ENCODE peak calls at places on chromosomes 11 and 22, in ten cellular contexts. V, T, S, P, N, J, U, H, E and O are unnamed samples. For H3K9me3, the result is how much of the 10 kb centered on the place peaks cover.

GRCh38 chr22:44000123-44000522 is 24.0 kb upstream of the PARVB start:
- DNase-seq in V (no peak), T (no peak), S (no peak), P (no peak), N (no peak), J (no peak), U (peak), H (no peak), E (no peak), O (no peak)

GRCh38 chr11:130180491-130180890 is 20.9 kb downstream of the ST14 start:
- DNase-seq in V (no peak), T (no peak), S (no peak), P (no peak), N (no peak), J (no peak), U (peak), H (no peak), E (no peak), O (no peak)

GRCh38 chr11:7160814-7161489 is 72.2 kb downstream of the RBMXL2 start:
- DNase-seq in V (no peak), T (no peak), S (no peak), P (no peak), N (no peak), J (no peak), U (no peak), H (no peak), E (no peak), O (no peak)

GRCh38 chr11:134556186-134556585 is 144.1 kb upstream of the B3GAT1 start:
- DNase-seq in V (no peak), T (no peak), S (no peak), P (no peak), N (no peak), J (no peak), U (no peak), H (no peak), E (no peak), O (no peak)

GRCh38 chr11:45110562-45110961 is 35.9 kb upstream of the PRDM11 start:
- DNase-seq in V (no peak), T (no peak), S (no peak), P (peak), N (peak), J (peak), U (peak), H (peak), E (no peak), O (peak)

GRCh38 chr22:17234144-17234623 is 14.9 kb upstream of the ADA2 start:
- DNase-seq in V (no peak), T (no peak), S (no peak), P (peak), N (no peak), J (no peak), U (peak), H (no peak), E (peak), O (no peak)

GRCh38 chr11:132448334-132448995 is 1078.0 kb downstream of the NTM start:
- DNase-seq in V (no peak), T (no peak), S (no peak), P (no peak), N (no peak), J (no peak), U (no peak), H (no peak), E (no peak), O (no peak)

GRCh38 chr11:10331548-10332289 is 26.8 kb downstream of the ADM start:
- DNase-seq in V (no peak), T (no peak), S (no peak), P (no peak), N (no peak), J (no peak), U (no peak), H (no peak), E (no peak), O (no peak)

GRCh38 chr11:18749681-18750319 is 23.8 kb upstream of the IGSF22 start:
- DNase-seq in V (peak), T (no peak), S (no peak), P (peak), N (no peak), J (peak), U (peak), H (no peak), E (no peak), O (no peak)

GRCh38 chr22:28773461-28773867 is 969 bp downstream of the CCDC117 start:
- DNase-seq in V (no peak), T (no peak), S (no peak), P (no peak), N (no peak), J (peak), U (no peak), H (no peak), E (no peak), O (no peak)

GRCh38 chr11:20474176-20474950 is 86.8 kb downstream of the PRMT3 start:
- DNase-seq in V (peak), T (no peak), S (no peak), P (no peak), N (no peak), J (no peak), U (no peak), H (peak), E (no peak), O (no peak)

GRCh38 chr11:2689551-2690260 is 10.1 kb downstream of the KCNQ1OT1 start:
- DNase-seq in V (peak), T (no peak), S (no peak), P (no peak), N (no peak), J (no peak), U (no peak), H (no peak), E (no peak), O (peak)

GRCh38 chr11:124115782-124116616 is 749 bp downstream of the VWA5A start:
- DNase-seq in V (no peak), T (no peak), S (no peak), P (no peak), N (no peak), J (no peak), U (no peak), H (no peak), E (no peak), O (peak)

GRCh38 chr22:40247976-40248375 is 70.3 kb downstream of the TNRC6B start:
- DNase-seq in V (no peak), T (peak), S (no peak), P (no peak), N (peak), J (no peak), U (no peak), H (no peak), E (no peak), O (no peak)

GRCh38 chr11:11980841-11981308 is 27.6 kb downstream of the DKK3 start:
- DNase-seq in V (no peak), T (no peak), S (no peak), P (no peak), N (no peak), J (no peak), U (no peak), H (no peak), E (no peak), O (no peak)

GRCh38 chr11:11981840-11982239 is 26.6 kb downstream of the DKK3 start:
- DNase-seq in V (no peak), T (no peak), S (no peak), P (no peak), N (no peak), J (no peak), U (no peak), H (no peak), E (no peak), O (no peak)

GRCh38 chr11:11982461-11982860 is 26.0 kb downstream of the DKK3 start:
- DNase-seq in V (no peak), T (no peak), S (no peak), P (no peak), N (no peak), J (no peak), U (no peak), H (no peak), E (no peak), O (no peak)

GRCh38 chr11:11980200-11980599 is 28.2 kb downstream of the DKK3 start:
- DNase-seq in V (no peak), T (no peak), S (no peak), P (no peak), N (no peak), J (no peak), U (no peak), H (no peak), E (no peak), O (no peak)

GRCh38 chr11:11981364-11981763 is 27.1 kb downstream of the DKK3 start:
- DNase-seq in V (no peak), T (no peak), S (no peak), P (no peak), N (no peak), J (no peak), U (no peak), H (no peak), E (no peak), O (no peak)
- H3K27ac ChIP-seq in V (peak), T (no peak), S (peak), P (no peak), N (no peak), J (peak), U (no peak), H (peak), E (no peak), O (no peak)

DNA sequence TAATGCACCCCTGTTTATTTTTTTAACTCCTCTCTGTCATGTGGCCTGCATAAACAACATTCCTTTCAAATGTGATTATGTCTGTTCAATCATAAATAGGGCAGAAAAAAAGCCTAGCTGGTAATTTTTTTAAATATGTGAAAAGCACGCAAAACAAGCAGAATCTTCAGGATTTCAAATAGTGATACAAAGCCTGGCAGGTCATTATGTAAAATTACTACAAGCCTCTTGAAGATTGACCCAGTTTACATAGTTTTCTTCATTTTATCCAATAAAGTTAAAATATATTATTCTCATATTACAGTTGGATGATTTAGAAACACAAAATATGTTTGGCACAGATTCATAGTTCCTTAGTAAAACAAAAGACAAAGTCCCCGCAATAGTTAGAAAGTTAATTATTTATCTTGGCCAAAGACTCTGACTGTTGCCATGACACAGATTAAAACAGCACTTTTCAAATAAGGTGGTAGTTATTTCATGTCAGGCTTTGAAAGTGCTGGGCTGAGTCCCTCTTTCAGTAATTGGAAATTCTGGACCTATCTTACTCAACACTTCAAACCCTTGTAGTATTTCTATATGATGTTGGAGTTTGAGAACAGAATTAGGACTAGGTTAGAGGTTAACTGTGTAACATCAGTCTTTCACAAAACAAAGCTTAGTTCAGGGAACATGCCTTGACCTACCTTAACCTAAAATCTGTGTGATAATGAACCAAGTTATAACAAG is 200.4 kb upstream of the MPPED2 start:
- DNase-seq in V (no peak), T (no peak), S (no peak), P (no peak), N (no peak), J (no peak), U (no peak), H (no peak), E (no peak), O (no peak)
- H3K9me3 ChIP-seq in V (under half), T (under half), S (under half), P (under half), N (under half), J (under half), U (under half), H (under half), E (under half), O (under half)

DNA sequence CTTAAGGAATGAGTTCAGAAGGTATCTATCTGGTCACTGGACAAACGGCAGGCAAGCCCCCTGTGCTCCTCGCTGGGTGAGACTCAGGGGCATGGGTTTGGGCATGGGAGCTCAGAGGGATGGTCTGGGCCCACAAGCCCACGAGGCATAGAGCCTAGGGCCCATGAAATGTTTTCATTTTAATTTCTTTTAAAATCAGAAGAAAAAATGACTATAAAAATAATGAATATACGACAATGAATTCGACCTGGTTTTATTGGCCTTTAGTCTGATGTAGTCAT is 77.9 kb upstream of the WNT7B start:
- DNase-seq in V (peak), T (no peak), S (no peak), P (no peak), N (no peak), J (no peak), U (no peak), H (no peak), E (no peak), O (peak)
- H3K27ac ChIP-seq in V (peak), T (peak), S (peak), P (peak), N (peak), J (peak), U (no peak), H (peak), E (no peak), O (peak)

GRCh38 chr11:1130276-1131032 is 27.3 kb upstream of the MUC5AC start:
- DNase-seq in V (peak), T (no peak), S (no peak), P (no peak), N (no peak), J (no peak), U (no peak), H (no peak), E (no peak), O (no peak)
- H3K9me3 ChIP-seq in V (under half), T (under half), S (under half), P (under half), N (under half), J (under half), U (under half), H (under half), E (under half), O (under half)

GRCh38 chr11:78459738-78460137 is 42.1 kb upstream of the GAB2 start:
- DNase-seq in V (no peak), T (no peak), S (no peak), P (no peak), N (no peak), J (no peak), U (no peak), H (no peak), E (no peak), O (no peak)
- H3K27ac ChIP-seq in V (no peak), T (no peak), S (no peak), P (no peak), N (no peak), J (no peak), U (no peak), H (no peak), E (no peak), O (no peak)

DNA sequence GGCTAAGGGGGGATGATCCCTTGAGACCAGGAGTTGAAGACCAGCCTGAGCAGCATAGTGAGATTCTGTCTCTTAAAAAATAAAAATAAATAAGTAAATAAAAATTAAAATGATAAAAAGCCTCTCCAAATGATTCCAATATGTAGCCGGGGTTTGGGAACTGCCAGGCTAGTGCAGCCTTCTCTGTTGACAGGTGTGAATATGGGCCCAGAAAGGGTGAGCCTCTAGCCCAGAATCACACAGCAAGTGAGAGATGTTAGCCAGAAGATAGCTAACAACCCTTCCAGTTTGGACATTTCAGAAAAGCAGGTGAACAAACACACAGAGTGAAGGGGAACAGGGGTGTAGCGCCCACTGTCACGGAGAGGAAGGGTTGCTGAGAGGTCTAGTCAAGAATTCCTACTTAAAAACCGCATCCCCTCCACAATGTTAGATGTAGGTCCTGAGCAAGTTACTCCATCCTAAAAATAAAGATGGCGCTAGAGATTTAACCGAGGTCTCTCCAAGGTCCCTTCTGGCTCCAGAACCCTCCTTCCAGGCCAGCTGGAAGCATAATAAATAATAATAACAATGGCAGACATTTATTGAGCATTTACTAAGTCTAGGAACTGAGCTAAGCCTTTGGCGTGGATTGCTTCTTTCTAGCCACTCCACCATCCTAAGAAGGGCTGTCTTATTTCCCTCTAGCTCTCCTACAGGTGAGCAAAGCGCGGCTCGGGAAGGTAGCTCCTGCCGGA is 51.6 kb downstream of the CYTH4 start:
- DNase-seq in V (no peak), T (no peak), S (no peak), P (no peak), N (no peak), J (no peak), U (no peak), H (no peak), E (no peak), O (no peak)
- H3K9me3 ChIP-seq in V (under half), T (under half), S (under half), P (under half), N (under half), J (under half), U (under half), H (under half), E (under half), O (under half)

GRCh38 chr11:22674470-22675426 is 8.3 kb downstream of the GAS2 start:
- DNase-seq in V (no peak), T (no peak), S (no peak), P (no peak), N (no peak), J (no peak), U (no peak), H (no peak), E (no peak), O (peak)

GRCh38 chr11:22668005-22668796 is 1.8 kb downstream of the GAS2 start:
- DNase-seq in V (no peak), T (no peak), S (no peak), P (no peak), N (no peak), J (no peak), U (no peak), H (no peak), E (no peak), O (no peak)

GRCh38 chr11:22670803-22671202 is 4.4 kb downstream of the GAS2 start:
- DNase-seq in V (no peak), T (no peak), S (no peak), P (no peak), N (no peak), J (no peak), U (no peak), H (no peak), E (no peak), O (no peak)

GRCh38 chr11:22669368-22669767 is 3.0 kb downstream of the GAS2 start:
- DNase-seq in V (no peak), T (no peak), S (no peak), P (no peak), N (no peak), J (no peak), U (no peak), H (no peak), E (no peak), O (no peak)

DNA sequence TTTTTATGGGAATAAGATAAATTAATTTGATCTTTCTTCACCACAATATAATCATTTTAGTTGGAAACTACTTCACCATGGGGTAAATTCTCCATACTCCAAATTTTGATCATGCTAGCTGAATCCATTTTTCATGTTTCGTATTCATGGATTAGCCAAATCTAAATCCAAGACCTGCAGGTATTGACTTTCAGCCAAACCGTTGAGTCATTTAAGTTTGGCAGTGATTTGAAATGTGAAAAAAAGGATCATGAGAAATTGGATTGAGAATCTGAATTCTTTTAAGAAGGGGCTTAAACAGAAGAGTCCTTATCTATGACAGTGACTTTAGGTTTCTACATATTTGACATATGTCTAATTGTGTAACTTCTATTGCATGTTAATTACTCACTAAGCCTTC is 5.3 kb downstream of the GAS2 start:
- DNase-seq in V (no peak), T (no peak), S (no peak), P (no peak), N (no peak), J (no peak), U (no peak), H (no peak), E (no peak), O (no peak)
- H3K27ac ChIP-seq in V (no peak), T (no peak), S (no peak), P (no peak), N (no peak), J (no peak), U (no peak), H (no peak), E (no peak), O (peak)